ENCODE peak calls at places on chromosomes 7 and 10, in six cellular contexts. A is transverse colon, I is breast epithelium, P is stomach, U is Panc1, V is endothelial cell of umbilical vein. S is an unnamed sample. For H3K4me1, the result is how much of the 10 kb centered on the place peaks cover.

GRCh38 chr7:81331061-81332018 is 412.5 kb upstream of the SEMA3C start:
- DNase-seq in I (no peak), P (no peak), A (no peak), V (peak), U (no peak), S (no peak)

GRCh38 chr10:101030492-101031127 is 319 bp downstream of the PDZD7 start:
- DNase-seq in A (no peak), V (no peak), U (no peak), P (no peak), I (no peak), S (no peak)

GRCh38 chr10:30818854-30819253 is 189.3 kb upstream of the LYZL2 start:
- DNase-seq in P (no peak), I (no peak), V (no peak), U (no peak), A (no peak), S (no peak)

GRCh38 chr7:116340201-116340847 is 130.0 kb downstream of the TES start:
- DNase-seq in P (no peak), I (no peak), A (no peak), U (no peak), V (peak), S (no peak)

GRCh38 chr7:124765401-124766352 is at the start of gene GPR37:
- DNase-seq in P (peak), I (peak), U (no peak), V (peak), A (peak), S (peak)

GRCh38 chr7:84291756-84292155 is 97.2 kb upstream of the SEMA3A start:
- DNase-seq in V (no peak), U (no peak), P (no peak), I (no peak), A (no peak), S (no peak)

GRCh38 chr10:50417906-50418697 is 166.8 kb upstream of the ASAH2 start:
- DNase-seq in I (no peak), A (peak), P (peak), U (no peak), V (peak), S (peak)

GRCh38 chr10:77949167-77949566 is 22.6 kb upstream of the DLG5 start:
- DNase-seq in U (peak), V (peak), I (peak), P (no peak), A (no peak), S (peak)

GRCh38 chr7:78134256-78134655 is 335.7 kb downstream of the PHTF2 start:
- DNase-seq in I (no peak), A (no peak), P (no peak), V (peak), U (peak), S (no peak)

GRCh38 chr10:60114765-60115586 is 208.6 kb upstream of the CCDC6 start:
- DNase-seq in V (peak), U (no peak), I (no peak), A (no peak), P (no peak), S (no peak)

GRCh38 chr10:33421789-33422188 is 87.3 kb upstream of the NRP1 start:
- DNase-seq in U (no peak), I (peak), P (no peak), A (no peak), V (peak), S (no peak)

GRCh38 chr7:76428868-76429805 is 4.4 kb downstream of the ZP3 start:
- DNase-seq in P (no peak), V (peak), I (no peak), A (no peak), U (no peak), S (no peak)

DNA sequence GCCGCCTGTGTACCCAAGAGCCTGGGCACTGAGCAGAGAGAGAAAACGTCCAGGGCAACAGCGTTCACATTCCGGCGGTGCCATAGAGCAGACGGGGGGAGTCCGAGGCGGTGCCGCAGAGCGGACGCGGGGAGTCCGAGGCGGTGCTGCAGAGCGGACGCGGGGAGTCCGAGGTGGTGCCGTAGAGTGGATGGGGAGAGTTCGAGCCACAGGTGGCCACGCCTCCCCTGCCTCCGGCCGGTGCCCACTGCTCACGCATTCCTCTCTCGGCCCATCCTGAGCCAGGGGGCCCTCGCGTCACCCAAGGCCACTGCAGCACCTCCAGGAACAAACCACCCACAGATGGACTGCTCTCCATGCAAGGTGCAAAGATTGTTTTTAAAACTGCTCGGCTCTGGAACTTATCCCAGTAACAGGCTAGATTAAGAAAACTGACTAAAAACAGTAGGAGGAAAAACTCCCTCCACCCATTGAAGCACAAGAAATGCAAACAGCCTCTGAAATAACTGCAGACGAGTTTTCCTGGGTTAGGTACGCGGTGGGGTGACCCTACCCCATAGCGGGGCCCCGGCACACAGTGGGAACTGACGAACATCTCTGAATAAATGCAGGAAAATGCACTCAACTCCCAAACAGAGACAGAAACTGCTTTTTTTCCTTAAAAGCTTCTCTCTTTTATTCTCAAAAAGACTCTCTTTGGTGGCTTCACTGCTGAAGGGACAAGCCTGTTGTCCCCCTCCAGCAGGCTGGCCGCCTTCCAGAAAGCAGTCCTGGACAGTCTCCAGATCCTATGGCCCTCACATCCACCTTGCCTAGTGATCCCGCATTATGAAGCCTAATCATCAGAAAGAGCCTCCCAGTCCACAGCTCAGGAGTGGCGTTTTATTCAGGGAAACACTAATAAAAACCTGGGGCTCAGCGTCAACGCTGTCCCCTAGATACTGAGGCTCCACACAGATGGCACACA is 55.9 kb downstream of the DIP2C start:
- DNase-seq in V (no peak), P (peak), U (no peak), I (no peak), A (no peak), S (no peak)
- TF ChIP-seq POLR2AphosphoS5 in V (no peak), P (no peak), U (no peak), I (no peak), A (no peak), S (no peak)

DNA sequence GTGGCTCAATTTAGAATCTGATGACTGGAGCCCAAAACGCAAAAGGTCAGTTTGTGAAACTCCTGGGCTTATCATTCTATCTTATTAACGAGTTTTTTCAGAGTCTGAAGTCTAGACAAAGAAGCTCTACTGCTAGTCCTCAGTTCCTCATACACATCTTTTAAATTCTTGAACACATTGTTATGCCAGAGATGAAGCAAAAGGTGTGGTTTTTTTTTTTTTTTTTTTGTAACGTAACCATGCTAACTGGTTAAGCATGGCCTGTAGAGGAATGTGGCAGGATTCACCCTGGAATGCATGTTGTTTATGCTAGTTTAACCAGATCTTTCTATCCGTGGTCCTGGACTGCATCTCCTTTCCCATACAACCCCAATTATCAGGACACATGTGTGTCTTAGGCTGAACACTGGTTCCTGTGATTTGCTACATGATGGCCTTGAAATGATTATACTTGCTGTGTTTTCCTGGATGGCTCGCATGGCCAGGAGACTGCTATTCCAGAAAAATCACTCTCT is 79.3 kb upstream of the MDFIC start:
- DNase-seq in U (no peak), P (no peak), I (no peak), A (no peak), V (no peak), S (no peak)
- H3K4me1 ChIP-seq in U (under half), P (under half), I (under half), A (under half), V (under half), S (under half)

GRCh38 chr10:14954001-14954770 is at the start of gene DCLRE1C:
- DNase-seq in A (peak), P (peak), V (peak), I (peak), U (no peak), S (peak)
- TF ChIP-seq POLR2AphosphoS5 in A (peak), P (peak), V (peak), I (peak), U (peak), S (peak)

DNA sequence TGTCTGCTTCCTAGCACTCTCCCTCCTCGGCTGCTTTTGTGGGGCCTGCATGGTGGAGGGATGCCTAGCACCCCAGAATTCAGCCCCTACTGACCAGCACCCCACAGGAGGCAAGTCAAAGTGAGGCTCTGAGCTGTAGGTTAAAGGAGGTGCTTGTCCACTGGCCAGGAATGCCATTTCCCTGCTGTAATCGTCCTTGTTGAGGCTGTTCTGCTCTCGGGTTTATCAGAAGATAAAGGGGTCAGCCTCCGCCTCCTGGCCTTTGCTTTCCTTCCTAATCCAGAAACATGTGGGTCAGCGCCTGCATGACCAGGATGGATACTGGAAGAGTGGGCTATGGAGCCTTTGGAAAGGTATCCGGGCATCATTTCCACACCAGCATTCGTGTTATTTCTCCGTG is 98.9 kb downstream of the MKI67 start:
- DNase-seq in I (no peak), P (no peak), U (no peak), A (no peak), V (no peak), S (no peak)
- H3K4me1 ChIP-seq in I (under half), P (under half), U (under half), A (under half), V (under half), S (under half)

DNA sequence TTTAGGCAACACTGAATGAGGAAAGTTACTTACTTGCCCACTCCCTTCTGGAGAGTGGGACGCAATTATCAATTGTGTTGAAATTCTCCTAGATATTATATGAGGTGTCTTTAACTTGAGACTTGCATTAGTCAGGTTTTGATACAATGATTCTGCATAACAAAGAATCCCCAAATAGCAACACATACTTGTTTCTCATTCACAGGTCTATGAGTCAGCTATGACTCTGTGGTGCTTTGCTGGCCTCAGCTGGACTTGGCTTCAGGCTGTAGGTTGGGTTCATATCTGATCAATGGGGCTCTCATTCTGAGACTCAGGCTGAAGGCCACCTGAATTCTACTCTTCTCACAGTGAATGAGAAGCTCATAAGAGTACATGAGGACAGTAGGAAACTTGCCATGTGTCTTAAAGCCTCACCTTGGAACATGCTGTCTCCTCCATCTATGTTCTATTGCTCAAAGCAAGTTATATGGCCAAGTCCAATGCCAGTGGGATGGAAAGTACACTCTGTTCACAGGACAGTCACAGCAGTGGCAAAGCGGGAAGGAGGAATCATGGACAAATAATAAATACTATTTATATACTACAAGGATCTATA is 292.8 kb downstream of the BMPER start:
- DNase-seq in U (no peak), P (no peak), V (no peak), A (no peak), I (no peak), S (no peak)
- TF ChIP-seq POLR2AphosphoS5 in U (no peak), P (no peak), V (no peak), A (no peak), I (no peak), S (no peak)